ENCODE peak calls at places on chromosomes 12 and 14, in seven cellular contexts. F is heart right ventricle, Y is AG04450, H is right lobe of liver, I is neural progenitor cell, E is PC-3, K is transverse colon. A is an unnamed sample.

GRCh38 chr14:58716706-58717105 is 78.9 kb downstream of the DACT1 start:
- DNase-seq in F (no peak), Y (no peak), H (no peak), I (no peak), E (peak; percentile 42), K (no peak), A (no peak)

GRCh38 chr14:57519051-57519450 is 25.4 kb upstream of the CCDC198 start:
- DNase-seq in F (no peak), Y (no peak), H (no peak), I (no peak), E (peak; percentile 1), K (no peak), A (no peak)

GRCh38 chr12:88298014-88298682 is 156.0 kb downstream of the TMTC3 start:
- DNase-seq in F (no peak), Y (no peak), H (no peak), I (no peak), E (peak; percentile 4), K (no peak), A (no peak)

GRCh38 chr12:116303076-116303465 is 25.6 kb upstream of the MED13L start:
- DNase-seq in F (no peak), Y (no peak), H (no peak), I (no peak), E (no peak), K (no peak), A (no peak)

GRCh38 chr12:51122844-51123243 is 39.4 kb upstream of the CSRNP2 start:
- DNase-seq in F (no peak), Y (no peak), H (no peak), I (no peak), E (no peak), K (no peak), A (no peak)

GRCh38 chr12:58873496-58873895 is 46.8 kb downstream of the LRIG3 start:
- DNase-seq in F (no peak), Y (no peak), H (no peak), I (no peak), E (no peak), K (no peak), A (no peak)

GRCh38 chr12:102342281-102343006 is 137.9 kb downstream of the IGF1 start:
- DNase-seq in F (no peak), Y (no peak), H (no peak), I (no peak), E (no peak), K (no peak), A (peak; percentile 9)

GRCh38 chr14:33432407-33433023 is 493.8 kb downstream of the NPAS3 start:
- DNase-seq in F (no peak), Y (no peak), H (no peak), I (peak; percentile 8), E (peak; percentile 71), K (peak; percentile 32), A (no peak)

GRCh38 chr14:61147898-61148549 is 133.1 kb downstream of the TMEM30B start:
- DNase-seq in F (peak; percentile 20), Y (peak; percentile 98), H (no peak), I (peak; percentile 28), E (peak; percentile 99), K (no peak), A (no peak)

GRCh38 chr14:72643317-72643801 is 250.5 kb downstream of the DPF3 start:
- DNase-seq in F (no peak), Y (peak; percentile 94), H (no peak), I (no peak), E (peak; percentile 98), K (no peak), A (no peak)

GRCh38 chr12:124811633-124812032 is 52.0 kb downstream of the SCARB1 start:
- DNase-seq in F (no peak), Y (no peak), H (no peak), I (no peak), E (no peak), K (no peak), A (no peak)

GRCh38 chr12:127555071-127555470 is 711.9 kb upstream of the TMEM132C start:
- DNase-seq in F (no peak), Y (no peak), H (no peak), I (no peak), E (peak; percentile 19), K (no peak), A (no peak)

GRCh38 chr14:30597496-30597895 is 24.6 kb upstream of the SCFD1 start:
- DNase-seq in F (no peak), Y (no peak), H (no peak), I (no peak), E (no peak), K (no peak), A (no peak)

GRCh38 chr12:112992541-112993398 is 14.5 kb downstream of the OAS2 start:
- DNase-seq in F (peak; percentile 32), Y (peak; percentile 23), H (no peak), I (peak; percentile 74), E (peak; percentile 87), K (peak; percentile 54), A (no peak)

GRCh38 chr12:6214633-6215032 is 14.4 kb downstream of the CD9 start:
- DNase-seq in F (no peak), Y (no peak), H (no peak), I (no peak), E (no peak), K (no peak), A (no peak)

GRCh38 chr14:106228541-106229158 is 702.3 kb downstream of the TMEM121 start:
- DNase-seq in F (no peak), Y (no peak), H (no peak), I (no peak), E (no peak), K (no peak), A (no peak)

GRCh38 chr12:11158885-11159444 is 12.0 kb upstream of the SMIM10L1 start:
- DNase-seq in F (no peak), Y (no peak), H (no peak), I (no peak), E (no peak), K (no peak), A (no peak)

GRCh38 chr12:53766881-53767280 is 15.1 kb upstream of the CISTR start:
- DNase-seq in F (no peak), Y (no peak), H (no peak), I (no peak), E (no peak), K (no peak), A (no peak)

GRCh38 chr12:1071182-1071581 is 80.2 kb downstream of the ERC1 start:
- DNase-seq in F (no peak), Y (no peak), H (no peak), I (no peak), E (no peak), K (no peak), A (no peak)

GRCh38 chr14:87055007-87055406 is 938.0 kb downstream of the GALC start:
- DNase-seq in F (no peak), Y (no peak), H (no peak), I (peak; percentile 2), E (no peak), K (no peak), A (no peak)
- H3K4me3 ChIP-seq in F (no peak overlapping the region), Y (no peak overlapping the region), H (no peak overlapping the region), I (no peak overlapping the region), E (no peak overlapping the region), K (no peak overlapping the region), A (no peak overlapping the region)

DNA sequence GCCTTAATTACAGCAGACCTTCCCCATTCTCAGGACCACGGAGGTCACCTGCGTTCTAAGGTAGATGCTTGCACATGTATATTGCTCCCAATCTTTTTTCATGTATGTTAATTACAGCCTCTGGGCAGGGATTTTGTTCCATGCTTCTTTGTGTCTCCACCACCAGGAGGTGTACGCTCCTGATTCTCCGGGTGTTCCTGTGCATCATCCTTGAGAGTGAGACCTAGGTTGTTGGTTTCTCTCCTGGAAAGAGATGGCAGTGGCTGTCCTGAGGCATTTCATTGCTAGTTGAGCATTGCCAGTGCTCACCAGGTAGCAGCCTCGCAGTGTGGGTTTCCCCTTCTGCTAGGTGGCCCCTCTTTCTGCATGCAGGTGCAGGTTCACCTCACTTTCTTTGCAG is 52.8 kb downstream of the KCNK13 start:
- DNase-seq in F (no peak), Y (no peak), H (no peak), I (peak; percentile 34), E (no peak), K (no peak), A (no peak)
- TF ChIP-seq CTCF in F (no peak), Y (no peak), H (no peak), I (peak; percentile 48), E (peak; percentile 29), K (no peak), A (no peak)

GRCh38 chr12:131832393-131833231 is 4.4 kb downstream of the MMP17 start:
- DNase-seq in F (peak; percentile 62), Y (peak; percentile 52), H (no peak), I (no peak), E (peak; percentile 51), K (peak; percentile 44), A (no peak)

GRCh38 chr12:131831635-131832041 is 3.4 kb downstream of the MMP17 start:
- DNase-seq in F (no peak), Y (peak; percentile 69), H (no peak), I (no peak), E (peak; percentile 44), K (no peak), A (no peak)

GRCh38 chr12:131829795-131830334 is 1.7 kb downstream of the MMP17 start:
- DNase-seq in F (no peak), Y (no peak), H (no peak), I (peak; percentile 36), E (no peak), K (no peak), A (no peak)

GRCh38 chr12:131830335-131831020 is 2.3 kb downstream of the MMP17 start:
- DNase-seq in F (peak; percentile 86), Y (peak; percentile 68), H (no peak), I (peak; percentile 88), E (peak; percentile 91), K (peak; percentile 62), A (peak; percentile 53)

DNA sequence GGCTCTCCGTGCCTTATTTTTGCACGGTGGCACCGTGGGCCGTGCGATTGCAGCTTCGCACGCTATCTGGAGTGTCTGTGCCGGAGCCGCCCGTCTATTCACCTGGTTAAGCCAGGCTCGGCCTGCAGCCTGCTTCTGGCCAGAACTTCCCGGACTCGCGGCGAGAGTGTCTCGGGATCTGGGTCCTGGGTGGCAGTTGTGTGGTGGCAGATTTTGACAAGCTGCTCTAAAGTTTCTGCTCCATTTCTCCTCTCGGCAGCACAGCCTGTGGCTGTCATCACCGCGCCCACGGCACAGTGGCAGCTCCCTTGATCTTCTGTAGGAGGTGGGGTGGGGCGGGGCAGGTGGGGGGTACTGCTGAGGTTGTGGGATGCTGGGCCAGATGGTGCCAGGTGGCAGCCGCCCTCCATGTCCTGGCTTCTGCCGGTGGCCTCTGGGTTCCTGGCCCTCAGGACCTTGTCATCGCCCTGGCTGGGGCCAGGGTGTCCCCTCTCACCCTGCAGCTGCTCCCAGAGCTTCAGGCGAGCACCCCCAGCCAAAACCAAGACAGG is 2.9 kb downstream of the MMP17 start:
- DNase-seq in F (no peak), Y (no peak), H (no peak), I (no peak), E (peak; percentile 51), K (no peak), A (peak; percentile 67)
- H3K27me3 ChIP-seq in F (peaks cover 79% of the 10 kb centered on the region), Y (no peaks in the 10 kb centered on the region), H (peaks cover 16% of the 10 kb centered on the region), I (peaks cover 62% of the 10 kb centered on the region), E (no peaks in the 10 kb centered on the region), K (peaks cover 75% of the 10 kb centered on the region), A (no peaks in the 10 kb centered on the region)

GRCh38 chr14:87522575-87522974 is 470.4 kb downstream of the GALC start:
- DNase-seq in F (no peak), Y (no peak), H (no peak), I (peak; percentile 33), E (no peak), K (no peak), A (no peak)
- H3K4me3 ChIP-seq in F (no peak overlapping the region), Y (no peak overlapping the region), H (no peak overlapping the region), I (no peak overlapping the region), E (no peak overlapping the region), K (no peak overlapping the region), A (no peak overlapping the region)

A was measured in pancreas.